ENCODE peak calls at places on chromosomes 7 and 10, in five cellular contexts. Y is psoas muscle, Z is mucosa of descending colon, D is fibroblast of mammary gland, N is heart left ventricle. L is an unnamed sample.

GRCh38 chr7:39888171-39888853 is 61.7 kb upstream of the CDK13 start:
- DNase-seq in N (no peak), Y (no peak), Z (no peak), D (no peak), L (no peak)

GRCh38 chr10:78575400-78575799 is 493.4 kb upstream of the ZMIZ1 start:
- DNase-seq in Z (no peak), Y (no peak), D (no peak), N (no peak), L (no peak)

GRCh38 chr10:128068398-128069285 is 57.6 kb downstream of the MKI67 start:
- DNase-seq in Y (no peak), D (no peak), N (peak; percentile 49), Z (no peak), L (no peak)

GRCh38 chr7:142385528-142386340 is 127.9 kb upstream of the PRSS58 start:
- DNase-seq in Z (peak; percentile 34), N (no peak), Y (no peak), D (peak; percentile 83), L (peak; percentile 80)

GRCh38 chr10:43224321-43224720 is 42.5 kb downstream of the RASGEF1A start:
- DNase-seq in D (no peak), Y (no peak), Z (no peak), N (no peak), L (no peak)

GRCh38 chr10:3199488-3199887 is 26.9 kb upstream of the PITRM1 start:
- DNase-seq in N (no peak), D (no peak), Z (no peak), Y (no peak), L (no peak)

GRCh38 chr10:100562008-100562672 is 26.4 kb downstream of the HIF1AN start:
- DNase-seq in Z (peak; percentile 82), D (peak; percentile 61), N (peak; percentile 78), Y (peak; percentile 64), L (peak; percentile 68)

GRCh38 chr10:78560393-78560688 is 508.4 kb upstream of the ZMIZ1 start:
- DNase-seq in Y (no peak), D (no peak), Z (no peak), N (no peak), L (no peak)

GRCh38 chr7:124085168-124085567 is 52.3 kb upstream of the TMEM229A start:
- DNase-seq in N (no peak), Z (peak; percentile 92), Y (no peak), D (no peak), L (peak; percentile 80)

GRCh38 chr10:22997102-22997501 is 69.2 kb downstream of the ARMC3 start:
- DNase-seq in Y (no peak), N (no peak), Z (no peak), D (peak; percentile 51), L (peak; percentile 55)

GRCh38 chr7:36755484-36755883 is 31.2 kb upstream of the AOAH start:
- DNase-seq in Z (no peak), D (no peak), N (no peak), Y (no peak), L (no peak)

GRCh38 chr10:24008164-24009066 is 200.5 kb upstream of the KIAA1217 start:
- DNase-seq in Z (no peak), D (peak; percentile 71), N (no peak), Y (no peak), L (peak; percentile 16)

GRCh38 chr7:47335557-47336177 is 246.2 kb downstream of the TNS3 start:
- DNase-seq in Y (no peak), Z (no peak), N (no peak), D (no peak), L (no peak)

GRCh38 chr10:43966571-43966965 is 317.9 kb upstream of the ZNF32 start:
- DNase-seq in Y (no peak), D (no peak), Z (no peak), N (no peak), L (no peak)

GRCh38 chr10:48449501-48450232 is 143.2 kb downstream of the MAPK8 start:
- DNase-seq in Z (no peak), N (peak; percentile 68), Y (no peak), D (no peak), L (no peak)

GRCh38 chr7:7136423-7136822 is 45.9 kb upstream of the C1GALT1 start:
- DNase-seq in N (no peak), Z (no peak), Y (no peak), D (peak; percentile 25), L (peak; percentile 49)

GRCh38 chr7:159034988-159035387 is 109.7 kb downstream of the VIPR2 start:
- DNase-seq in Y (no peak), Z (no peak), D (no peak), N (no peak), L (no peak)

GRCh38 chr7:99919814-99920618 is 686 bp upstream of the TRIM4 start:
- DNase-seq in Z (no peak), D (peak; percentile 7), Y (no peak), N (no peak), L (peak; percentile 13)

GRCh38 chr7:132819648-132820047 is 243.4 kb upstream of the PLXNA4 start:
- DNase-seq in D (no peak), Z (no peak), Y (no peak), N (no peak), L (no peak)

GRCh38 chr7:425794-426188 is 93.9 kb downstream of the PDGFA start:
- DNase-seq in Y (no peak), D (no peak), Z (no peak), N (peak; percentile 54), L (no peak)

GRCh38 chr7:28539289-28539981 is 127.1 kb downstream of the CREB5 start:
- DNase-seq in N (no peak), Z (no peak), D (no peak), Y (no peak), L (no peak)

GRCh38 chr7:130145424-130146106 is 59.6 kb downstream of the TMEM209 start:
- DNase-seq in D (no peak), Z (no peak), N (no peak), Y (no peak), L (no peak)

GRCh38 chr10:119308556-119309422 is 101.4 kb downstream of the GRK5 start:
- DNase-seq in D (no peak), N (peak; percentile 48), Z (no peak), Y (no peak), L (no peak)

GRCh38 chr7:134637934-134638719 is 8.5 kb upstream of the BPGM start:
- DNase-seq in N (no peak), Z (no peak), D (no peak), Y (no peak), L (no peak)

GRCh38 chr7:135514856-135515255 is 5.0 kb upstream of the CNOT4 start:
- DNase-seq in N (no peak), Z (no peak), D (no peak), Y (no peak), L (no peak)

GRCh38 chr10:34964166-34964800 is 125.9 kb downstream of the CUL2 start:
- DNase-seq in N (no peak), Z (no peak), D (no peak), Y (no peak), L (no peak)

GRCh38 chr7:10412426-10413019 is 561.1 kb upstream of the PHF14 start:
- DNase-seq in N (no peak), Y (no peak), D (peak; percentile 34), Z (peak; percentile 36), L (peak; percentile 41)

GRCh38 chr7:158698657-158699195 is 5.9 kb downstream of the NCAPG2 start:
- DNase-seq in Z (no peak), Y (no peak), N (no peak), D (no peak), L (no peak)

GRCh38 chr7:52009195-52009594 is 692.6 kb upstream of the COBL start:
- DNase-seq in Y (no peak), Z (no peak), D (no peak), N (no peak), L (no peak)

GRCh38 chr7:98569606-98570337 is 47.3 kb upstream of the NPTX2 start:
- DNase-seq in Y (peak; percentile 31), N (peak; percentile 65), D (no peak), Z (no peak), L (peak; percentile 27)

GRCh38 chr10:18868919-18869318 is 179.7 kb upstream of the MALRD1 start:
- DNase-seq in Z (no peak), Y (no peak), N (no peak), D (no peak), L (no peak)

GRCh38 chr10:119541459-119542356 is 811 bp downstream of the RGS10 start:
- DNase-seq in N (peak; percentile 71), D (peak; percentile 12), Z (peak; percentile 37), Y (peak; percentile 35), L (no peak)

GRCh38 chr7:64101126-64101942 is 56.1 kb downstream of the ZNF727 start:
- DNase-seq in N (no peak), Y (no peak), D (no peak), Z (no peak), L (no peak)
- H3K4me3 ChIP-seq in N (no peak overlapping the region), Y (no peak overlapping the region), D (no peak overlapping the region), Z (no peak overlapping the region), L (no peak overlapping the region)

DNA sequence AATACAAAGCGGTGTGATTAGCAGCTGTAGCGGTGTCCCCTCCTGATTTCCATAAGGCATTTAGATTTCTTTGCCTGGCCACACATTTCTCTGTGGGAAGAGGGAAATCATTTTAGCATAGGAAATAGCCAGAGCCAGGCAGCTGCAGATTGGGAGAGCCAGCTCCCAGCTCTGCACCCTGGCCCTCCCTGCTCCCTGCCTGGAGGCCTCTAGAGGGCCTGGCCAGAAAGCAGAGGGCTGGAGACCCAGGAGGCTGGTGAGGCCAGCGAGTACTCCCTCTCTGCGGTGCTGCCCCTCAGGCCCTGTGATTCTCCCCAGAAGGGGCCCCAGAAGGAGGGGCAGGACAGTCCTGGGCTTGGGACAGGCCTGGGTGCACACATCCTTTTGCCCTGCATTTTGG is 85.6 kb downstream of the C10orf105 start:
- DNase-seq in Z (no peak), N (no peak), Y (no peak), D (no peak), L (no peak)
- TF ChIP-seq CTCF in Z (no peak), N (no peak), Y (no peak), D (no peak), L (no peak)

DNA sequence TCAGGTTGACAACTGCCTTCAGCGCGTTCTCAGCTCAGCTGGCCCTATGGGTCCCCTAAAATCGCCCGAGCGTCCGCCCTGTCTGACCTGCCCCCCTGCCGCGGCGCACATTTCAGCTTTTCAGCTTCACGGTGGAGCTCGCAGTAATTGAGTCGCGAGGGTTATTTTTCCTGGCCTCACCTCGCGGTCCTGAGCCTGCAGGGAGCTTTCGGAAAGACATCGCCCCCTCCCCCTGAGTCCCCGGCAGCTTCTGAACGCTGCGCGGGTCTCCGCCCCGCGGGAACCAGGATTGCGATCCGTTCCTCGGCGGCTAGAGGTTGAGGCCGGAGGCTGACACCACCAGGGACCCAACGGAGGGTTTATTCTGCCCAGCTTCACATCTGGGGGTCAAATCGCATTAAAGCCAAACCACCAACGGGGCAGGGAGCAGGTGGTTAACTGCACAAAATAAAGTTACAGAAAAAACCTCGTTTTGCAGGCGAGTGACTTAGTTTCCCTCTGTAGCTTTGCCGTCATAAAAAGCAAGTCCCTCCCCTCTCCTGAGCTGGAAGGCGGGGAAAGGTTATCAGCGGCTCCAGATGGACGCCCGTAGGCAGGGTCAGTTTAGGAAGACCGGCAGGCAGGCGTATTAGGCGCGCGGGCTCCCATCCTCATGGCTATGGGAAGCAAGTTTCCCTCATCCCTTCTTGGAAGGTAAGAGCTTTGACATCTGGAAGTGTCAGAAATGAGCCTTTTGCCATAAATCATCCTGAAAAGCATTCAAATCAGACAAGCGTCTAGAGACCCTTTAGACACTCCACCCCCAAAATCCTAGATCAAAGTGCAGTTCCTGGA is 10.9 kb downstream of the TWIST1 start:
- DNase-seq in Z (no peak), Y (no peak), D (peak; percentile 54), N (no peak), L (no peak)
- H3K4me3 ChIP-seq in Z (no peak overlapping the region), Y (peak overlapping the region; percentile 50), D (peak overlapping the region; percentile 67), N (peak overlapping the region; percentile 59), L (peak overlapping the region; percentile 55)

GRCh38 chr10:728603-729002 is 39.1 kb upstream of the DIP2C start:
- DNase-seq in Y (no peak), N (no peak), D (no peak), Z (no peak), L (no peak)
- TF ChIP-seq CTCF in Y (no peak), N (no peak), D (no peak), Z (no peak), L (no peak)

GRCh38 chr7:114086491-114086905 is 167.7 kb upstream of the PPP1R3A start:
- DNase-seq in D (no peak), Z (peak; percentile 54), Y (peak; percentile 22), N (peak; percentile 60), L (no peak)
- H3K4me3 ChIP-seq in D (peak overlapping the region; percentile 77), Z (peak overlapping the region; percentile 42), Y (peak overlapping the region; percentile 85), N (peak overlapping the region; percentile 73), L (peak overlapping the region; percentile 45)